ENCODE peak calls at places on chromosomes 12 and 14, in nine cellular contexts. A is astrocyte, G is IMR-90, F is PC-3, N is NT2/D1, X is SK-N-SH, J is endodermal cell, H is fibroblast of lung, I is kidney. C is an unnamed sample.

GRCh38 chr14:26204954-26205479 is 392.8 kb downstream of the NOVA1 start:
- DNase-seq in A (no peak), G (no peak), F (no peak), N (no peak), X (peak; percentile 7), J (peak; percentile 86), H (peak; percentile 14), I (peak; percentile 74), C (no peak)

GRCh38 chr12:113149361-113150150 is at the start of gene CFAP73:
- DNase-seq in A (peak; percentile 77), G (peak; percentile 75), F (peak; percentile 56), N (peak; percentile 91), X (peak; percentile 88), J (peak; percentile 98), H (peak; percentile 85), I (peak; percentile 94), C (peak; percentile 81)

GRCh38 chr12:613996-614726 is 49.1 kb downstream of the NINJ2 start:
- DNase-seq in A (no peak), G (no peak), F (no peak), N (no peak), X (peak; percentile 73), J (peak; percentile 86), H (peak; percentile 17), I (no peak), C (no peak)

GRCh38 chr12:64679487-64679983 is 69.2 kb downstream of the RASSF3 start:
- DNase-seq in A (peak; percentile 74), G (peak; percentile 65), F (peak; percentile 90), N (no peak), X (peak; percentile 52), J (no peak), H (peak; percentile 82), I (peak; percentile 83), C (peak; percentile 85)

GRCh38 chr14:104694991-104695659 is 5.7 kb downstream of the INF2 start:
- DNase-seq in A (peak; percentile 41), G (no peak), F (peak; percentile 52), N (no peak), X (no peak), J (no peak), H (peak; percentile 56), I (no peak), C (no peak)

GRCh38 chr14:104206281-104206904 is 68.0 kb downstream of the KIF26A start:
- DNase-seq in A (no peak), G (no peak), F (no peak), N (no peak), X (peak; percentile 71), J (peak; percentile 78), H (no peak), I (no peak), C (peak; percentile 7)

GRCh38 chr12:22672951-22673350 is 48.0 kb downstream of the ETNK1 start:
- DNase-seq in A (peak; percentile 85), G (peak; percentile 79), F (peak; percentile 51), N (no peak), X (no peak), J (no peak), H (peak; percentile 87), I (no peak), C (peak; percentile 80)

GRCh38 chr12:132593938-132594358 is 16.4 kb downstream of the LRCOL1 start:
- DNase-seq in A (peak; percentile 90), G (peak; percentile 84), F (peak; percentile 99), N (peak; percentile 66), X (peak; percentile 93), J (peak; percentile 94), H (peak; percentile 94), I (peak; percentile 98), C (peak; percentile 87)

GRCh38 chr12:51631591-51631990 is 40.6 kb downstream of the SCN8A start:
- DNase-seq in A (peak; percentile 78), G (peak; percentile 82), F (peak; percentile 79), N (no peak), X (no peak), J (no peak), H (peak; percentile 86), I (no peak), C (peak; percentile 58)

GRCh38 chr14:55291480-55292081 is 20.4 kb downstream of the FBXO34 start:
- DNase-seq in A (no peak), G (no peak), F (no peak), N (no peak), X (no peak), J (no peak), H (no peak), I (no peak), C (no peak)

GRCh38 chr14:89477391-89477790 is 60.4 kb upstream of the FOXN3 start:
- DNase-seq in A (no peak), G (no peak), F (no peak), N (no peak), X (no peak), J (no peak), H (no peak), I (no peak), C (no peak)

DNA sequence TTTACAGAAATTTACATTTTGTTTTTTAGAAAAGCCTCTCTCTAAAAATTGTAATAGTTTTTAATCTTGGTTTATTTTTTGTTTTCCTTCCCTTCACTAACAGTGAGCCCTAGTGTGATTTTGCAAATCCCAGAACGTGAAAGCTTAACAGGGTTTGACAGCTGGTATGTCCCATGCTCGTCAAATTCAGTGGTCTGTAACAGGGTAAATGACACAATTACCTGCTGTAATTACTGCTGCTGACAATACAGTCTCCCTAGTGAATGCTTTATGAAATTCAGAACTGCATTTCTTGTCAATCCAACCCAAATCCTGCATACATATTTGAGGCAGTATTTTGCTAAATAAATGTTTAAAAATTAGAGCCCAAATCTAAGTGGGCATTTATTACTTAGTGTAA is 249.2 kb downstream of the NELL2 start:
- DNase-seq in A (no peak), G (no peak), F (no peak), N (no peak), X (no peak), J (no peak), H (no peak), I (no peak), C (no peak)
- H3K4me1 ChIP-seq in A (no peaks in the 10 kb centered on the region), G (no peaks in the 10 kb centered on the region), F (no peaks in the 10 kb centered on the region), N (no peaks in the 10 kb centered on the region), X (no peaks in the 10 kb centered on the region), J (no peaks in the 10 kb centered on the region), H (no peaks in the 10 kb centered on the region), I (no peaks in the 10 kb centered on the region), C (peaks cover 15% of the 10 kb centered on the region)

GRCh38 chr14:100065161-100065871 is at the start of gene EVL:
- DNase-seq in A (no peak), G (no peak), F (no peak), N (no peak), X (no peak), J (no peak), H (no peak), I (peak; percentile 79), C (no peak)
- H3K9ac ChIP-seq in A (no peak within 1 kb of the TSS), G (no peak within 1 kb of the TSS), F (no peak within 1 kb of the TSS), N (no peak within 1 kb of the TSS), X (no peak within 1 kb of the TSS), J (no peak within 1 kb of the TSS), H (no peak within 1 kb of the TSS), I (no peak within 1 kb of the TSS), C (no peak within 1 kb of the TSS)

GRCh38 chr12:108304633-108305032 is 34.5 kb downstream of the CMKLR1 start:
- DNase-seq in A (peak; percentile 3), G (no peak), F (no peak), N (no peak), X (peak; percentile 47), J (peak; percentile 94), H (peak; percentile 10), I (no peak), C (no peak)

GRCh38 chr12:108305520-108305919 is 33.6 kb downstream of the CMKLR1 start:
- DNase-seq in A (peak; percentile 84), G (peak; percentile 71), F (peak; percentile 43), N (no peak), X (peak; percentile 70), J (no peak), H (peak; percentile 88), I (peak; percentile 92), C (peak; percentile 97)

GRCh38 chr12:108306506-108306905 is 32.6 kb downstream of the CMKLR1 start:
- DNase-seq in A (no peak), G (no peak), F (no peak), N (no peak), X (no peak), J (no peak), H (no peak), I (no peak), C (no peak)

GRCh38 chr12:108307006-108307405 is 32.1 kb downstream of the CMKLR1 start:
- DNase-seq in A (peak; percentile 49), G (peak; percentile 35), F (no peak), N (no peak), X (no peak), J (no peak), H (peak; percentile 54), I (no peak), C (peak; percentile 93)

GRCh38 chr12:108306014-108306501 is 33.1 kb downstream of the CMKLR1 start:
- DNase-seq in A (peak; percentile 73), G (peak; percentile 15), F (peak; percentile 53), N (no peak), X (no peak), J (no peak), H (peak; percentile 76), I (peak; percentile 81), C (peak; percentile 73)
- H3K4me1 ChIP-seq in A (peaks cover 46% of the 10 kb centered on the region), G (no peaks in the 10 kb centered on the region), F (peaks cover 8% of the 10 kb centered on the region), N (peaks cover 24% of the 10 kb centered on the region), X (no peaks in the 10 kb centered on the region), J (peaks cover 9% of the 10 kb centered on the region), H (peaks cover 6% of the 10 kb centered on the region), I (peaks cover 18% of the 10 kb centered on the region), C (peaks cover 62% of the 10 kb centered on the region)

GRCh38 chr12:56128669-56129209 is 672 bp downstream of the ESYT1 start:
- DNase-seq in A (no peak), G (no peak), F (no peak), N (no peak), X (peak; percentile 53), J (no peak), H (peak; percentile 29), I (peak; percentile 84), C (peak; percentile 68)

GRCh38 chr12:56127485-56127887 is 581 bp upstream of the ESYT1 start:
- DNase-seq in A (no peak), G (no peak), F (no peak), N (no peak), X (no peak), J (no peak), H (no peak), I (no peak), C (no peak)

GRCh38 chr12:56127888-56128668 is at the start of gene ESYT1:
- DNase-seq in A (peak; percentile 99), G (peak; percentile 100), F (peak; percentile 100), N (peak; percentile 100), X (peak; percentile 94), J (peak; percentile 100), H (peak; percentile 100), I (peak; percentile 99), C (peak; percentile 100)

GRCh38 chr12:56130876-56131275 is 2.8 kb downstream of the ESYT1 start:
- DNase-seq in A (no peak), G (no peak), F (no peak), N (no peak), X (no peak), J (no peak), H (no peak), I (no peak), C (no peak)

GRCh38 chr12:56129210-56129691 is 1.2 kb downstream of the ESYT1 start:
- DNase-seq in A (peak; percentile 31), G (peak; percentile 36), F (peak; percentile 62), N (no peak), X (peak; percentile 78), J (peak; percentile 87), H (peak; percentile 51), I (peak; percentile 92), C (peak; percentile 80)
- H3K9ac ChIP-seq in A (peak overlapping the region; percentile 84), G (peak overlapping the region; percentile 91), F (peak overlapping the region; percentile 84), N (peak overlapping the region; percentile 98), X (peak overlapping the region; percentile 88), J (peak overlapping the region; percentile 78), H (peak overlapping the region; percentile 54), I (peak overlapping the region; percentile 95), C (peak overlapping the region; percentile 98)